ENCODE peak calls at places on chromosome 2, in nine cellular contexts. N is NCI-H1436 treated with DMSO at 0.1 percent for 48 hours; W is stimulated activated naive CD4-positive, alpha-beta T cell; M is A673; S is tibial nerve; F is NCI-H2081; L is HFFc6; P is activated T-cell treated with anti-CD3 and anti-CD28 coated beads for 1 hour; U is fibroblast of villous mesenchyme. K is an unnamed sample.

GRCh38 chr2:44801676-44802408 is 139.7 kb upstream of the SIX3 start:
- DNase-seq in N (no peak), W (no peak), M (no peak), S (no peak), F (no peak), L (no peak), P (no peak), U (no peak), K (no peak)

GRCh38 chr2:239549711-239550265 is 149.0 kb upstream of the HDAC4 start:
- DNase-seq in N (no peak), W (no peak), M (no peak), S (peak; percentile 29), F (no peak), L (no peak), P (no peak), U (no peak), K (no peak)

GRCh38 chr2:185147361-185147760 is 549.0 kb downstream of the ZNF804A start:
- DNase-seq in N (no peak), W (no peak), M (no peak), S (no peak), F (peak; percentile 22), L (no peak), P (no peak), U (no peak), K (no peak)

GRCh38 chr2:65031341-65032015 is 24.7 kb upstream of the CEP68 start:
- DNase-seq in N (no peak), W (peak; percentile 6), M (peak; percentile 61), S (no peak), F (peak; percentile 16), L (no peak), P (no peak), U (no peak), K (peak; percentile 65)

GRCh38 chr2:69616755-69617154 is 26.8 kb downstream of the AAK1 start:
- DNase-seq in N (no peak), W (no peak), M (no peak), S (no peak), F (no peak), L (no peak), P (peak; percentile 16), U (no peak), K (no peak)

GRCh38 chr2:133780099-133780996 is 212.1 kb upstream of the NCKAP5 start:
- DNase-seq in N (no peak), W (no peak), M (peak; percentile 93), S (peak; percentile 93), F (peak; percentile 67), L (peak; percentile 74), P (no peak), U (peak; percentile 75), K (peak; percentile 70)

GRCh38 chr2:181788883-181789555 is 102.5 kb upstream of the ITPRID2 start:
- DNase-seq in N (no peak), W (no peak), M (no peak), S (no peak), F (no peak), L (peak; percentile 27), P (no peak), U (no peak), K (no peak)

GRCh38 chr2:386406-387103 is 98.7 kb upstream of the ALKAL2 start:
- DNase-seq in N (no peak), W (no peak), M (no peak), S (no peak), F (no peak), L (no peak), P (no peak), U (no peak), K (no peak)

GRCh38 chr2:10521356-10521755 is 73.2 kb upstream of the ODC1 start:
- DNase-seq in N (no peak), W (no peak), M (no peak), S (no peak), F (no peak), L (no peak), P (no peak), U (no peak), K (no peak)

GRCh38 chr2:212845941-212846340 is 305.5 kb downstream of the IKZF2 start:
- DNase-seq in N (no peak), W (no peak), M (no peak), S (no peak), F (no peak), L (peak; percentile 80), P (no peak), U (peak; percentile 42), K (no peak)

GRCh38 chr2:174717273-174717672 is 47.0 kb downstream of the CHRNA1 start:
- DNase-seq in N (no peak), W (peak; percentile 5), M (no peak), S (no peak), F (no peak), L (peak; percentile 64), P (no peak), U (no peak), K (no peak)

GRCh38 chr2:60661073-60661738 is 94.9 kb upstream of the PAPOLG start:
- DNase-seq in N (no peak), W (no peak), M (no peak), S (no peak), F (no peak), L (no peak), P (no peak), U (no peak), K (no peak)

GRCh38 chr2:229712125-229712524 is 2.2 kb downstream of the DNER start:
- DNase-seq in N (no peak), W (no peak), M (peak; percentile 25), S (no peak), F (no peak), L (peak; percentile 15), P (no peak), U (peak; percentile 18), K (no peak)

GRCh38 chr2:67221266-67221665 is 175.9 kb upstream of the ETAA1 start:
- DNase-seq in N (no peak), W (no peak), M (peak; percentile 40), S (no peak), F (no peak), L (no peak), P (no peak), U (peak; percentile 39), K (no peak)

GRCh38 chr2:189104926-189105325 is 74.6 kb downstream of the COL5A2 start:
- DNase-seq in N (no peak), W (no peak), M (no peak), S (no peak), F (no peak), L (no peak), P (no peak), U (peak; percentile 56), K (no peak)

GRCh38 chr2:9844581-9844980 is 1.3 kb downstream of the TAF1B start:
- DNase-seq in N (no peak), W (no peak), M (peak; percentile 40), S (no peak), F (peak; percentile 18), L (peak; percentile 40), P (no peak), U (peak; percentile 52), K (peak; percentile 20)

GRCh38 chr2:84959494-84960156 is 11.3 kb upstream of the KCMF1 start:
- DNase-seq in N (no peak), W (no peak), M (no peak), S (no peak), F (peak; percentile 54), L (no peak), P (no peak), U (peak; percentile 64), K (peak; percentile 19)

GRCh38 chr2:239833728-239834109 is 191.4 kb downstream of the NDUFA10 start:
- DNase-seq in N (no peak), W (no peak), M (no peak), S (no peak), F (no peak), L (no peak), P (no peak), U (no peak), K (no peak)

GRCh38 chr2:239225921-239226561 is 174.8 kb downstream of the HDAC4 start:
- DNase-seq in N (no peak), W (no peak), M (peak; percentile 43), S (no peak), F (no peak), L (peak; percentile 76), P (no peak), U (peak; percentile 94), K (no peak)

GRCh38 chr2:235330775-235331438 is 162.9 kb upstream of the AGAP1 start:
- DNase-seq in N (no peak), W (no peak), M (peak; percentile 82), S (no peak), F (peak; percentile 18), L (peak; percentile 0), P (no peak), U (peak; percentile 25), K (no peak)

GRCh38 chr2:170341684-170342631 is 164.0 kb downstream of the MYO3B start:
- DNase-seq in N (no peak), W (no peak), M (no peak), S (no peak), F (peak; percentile 80), L (no peak), P (no peak), U (no peak), K (no peak)

GRCh38 chr2:85053802-85054201 is 79.4 kb upstream of the TCF7L1 start:
- DNase-seq in N (no peak), W (no peak), M (peak; percentile 58), S (no peak), F (no peak), L (peak; percentile 70), P (no peak), U (peak; percentile 35), K (no peak)

GRCh38 chr2:70918016-70918415 is 17.7 kb upstream of the ATP6V1B1 start:
- DNase-seq in N (no peak), W (no peak), M (no peak), S (no peak), F (no peak), L (no peak), P (no peak), U (no peak), K (no peak)

GRCh38 chr2:237955640-237956401 is 11.0 kb upstream of the UBE2F start:
- DNase-seq in N (no peak), W (no peak), M (no peak), S (no peak), F (no peak), L (no peak), P (no peak), U (no peak), K (no peak)

GRCh38 chr2:187658952-187659525 is 104.8 kb upstream of the TFPI start:
- DNase-seq in N (no peak), W (no peak), M (peak; percentile 52), S (no peak), F (no peak), L (peak; percentile 13), P (no peak), U (peak; percentile 43), K (no peak)

GRCh38 chr2:122031544-122032263 is 276.3 kb downstream of the TSN start:
- DNase-seq in N (no peak), W (no peak), M (peak; percentile 94), S (no peak), F (peak; percentile 40), L (peak; percentile 7), P (no peak), U (no peak), K (no peak)

GRCh38 chr2:176575237-176575744 is 306.0 kb downstream of the MTX2 start:
- DNase-seq in N (no peak), W (no peak), M (no peak), S (no peak), F (no peak), L (no peak), P (no peak), U (no peak), K (no peak)

GRCh38 chr2:217942731-217943335 is 60.0 kb downstream of the TNS1 start:
- DNase-seq in N (no peak), W (no peak), M (no peak), S (no peak), F (no peak), L (no peak), P (no peak), U (no peak), K (no peak)

GRCh38 chr2:160156665-160157064 is 43.4 kb downstream of the ITGB6 start:
- DNase-seq in N (no peak), W (no peak), M (no peak), S (no peak), F (no peak), L (peak; percentile 52), P (no peak), U (peak; percentile 55), K (no peak)

GRCh38 chr2:173544621-173545363 is 190.1 kb downstream of the CDCA7 start:
- DNase-seq in N (no peak), W (no peak), M (no peak), S (no peak), F (no peak), L (no peak), P (no peak), U (no peak), K (no peak)

GRCh38 chr2:45391866-45392265 is 219.2 kb downstream of the SRBD1 start:
- DNase-seq in N (no peak), W (no peak), M (no peak), S (no peak), F (no peak), L (peak; percentile 28), P (no peak), U (peak; percentile 49), K (no peak)